ENCODE peak calls at places on chromosomes 3 and 15, in eight cellular contexts. One of them, this sample, is unnamed.

GRCh38 chr3:159263750-159264561 is 462.1 kb downstream of the MFSD1 start:
- DNase-seq in astrocyte: peak
- DNase-seq in A549: peak
- DNase-seq in H1: no peak
- DNase-seq in BE2C: peak
- DNase-seq in cardiac fibroblast: peak
- DNase-seq in spleen: no peak
- DNase-seq in astrocyte of the spinal cord: peak
- DNase-seq in this sample: peak

GRCh38 chr3:100352296-100353178 is 18.0 kb downstream of the NIT2 start:
- DNase-seq in astrocyte: no peak
- DNase-seq in spleen: no peak
- DNase-seq in astrocyte of the spinal cord: no peak
- DNase-seq in H1: no peak
- DNase-seq in cardiac fibroblast: no peak
- DNase-seq in BE2C: no peak
- DNase-seq in A549: no peak
- DNase-seq in this sample: no peak

GRCh38 chr3:79383402-79384012 is 384.3 kb downstream of the ROBO1 start:
- DNase-seq in astrocyte: peak
- DNase-seq in spleen: no peak
- DNase-seq in BE2C: no peak
- DNase-seq in cardiac fibroblast: peak
- DNase-seq in A549: no peak
- DNase-seq in astrocyte of the spinal cord: peak
- DNase-seq in H1: no peak
- DNase-seq in this sample: peak

GRCh38 chr15:68298882-68299381 is 21.4 kb downstream of the FEM1B start:
- DNase-seq in H1: no peak
- DNase-seq in astrocyte: no peak
- DNase-seq in astrocyte of the spinal cord: no peak
- DNase-seq in cardiac fibroblast: peak
- DNase-seq in BE2C: no peak
- DNase-seq in spleen: peak
- DNase-seq in A549: no peak
- DNase-seq in this sample: no peak

GRCh38 chr15:92809880-92810361 is 90.2 kb upstream of the CHD2 start:
- DNase-seq in astrocyte: peak
- DNase-seq in astrocyte of the spinal cord: peak
- DNase-seq in BE2C: peak
- DNase-seq in H1: no peak
- DNase-seq in A549: peak
- DNase-seq in spleen: peak
- DNase-seq in cardiac fibroblast: peak
- DNase-seq in this sample: no peak

GRCh38 chr15:89326316-89326715 is 8.3 kb downstream of the POLG start:
- DNase-seq in BE2C: no peak
- DNase-seq in A549: no peak
- DNase-seq in astrocyte of the spinal cord: no peak
- DNase-seq in spleen: no peak
- DNase-seq in cardiac fibroblast: no peak
- DNase-seq in astrocyte: no peak
- DNase-seq in H1: no peak
- DNase-seq in this sample: no peak

GRCh38 chr15:34699968-34700640 is 54.7 kb downstream of the GJD2 start:
- DNase-seq in cardiac fibroblast: peak
- DNase-seq in astrocyte of the spinal cord: no peak
- DNase-seq in spleen: no peak
- DNase-seq in BE2C: no peak
- DNase-seq in A549: no peak
- DNase-seq in astrocyte: no peak
- DNase-seq in H1: no peak
- DNase-seq in this sample: no peak

GRCh38 chr3:36843065-36844051 is 79.0 kb upstream of the DCLK3 start:
- DNase-seq in cardiac fibroblast: peak
- DNase-seq in astrocyte of the spinal cord: peak
- DNase-seq in astrocyte: peak
- DNase-seq in BE2C: peak
- DNase-seq in spleen: no peak
- DNase-seq in H1: peak
- DNase-seq in A549: peak
- DNase-seq in this sample: peak

GRCh38 chr3:169945313-169945712 is 21.3 kb upstream of the SEC62 start:
- DNase-seq in spleen: peak
- DNase-seq in BE2C: no peak
- DNase-seq in astrocyte of the spinal cord: peak
- DNase-seq in H1: no peak
- DNase-seq in cardiac fibroblast: peak
- DNase-seq in A549: no peak
- DNase-seq in astrocyte: no peak
- DNase-seq in this sample: peak

GRCh38 chr3:53846134-53846850 is at the start of the genes CHDH and IL17RB:
- DNase-seq in BE2C: peak
- DNase-seq in cardiac fibroblast: no peak
- DNase-seq in astrocyte: no peak
- DNase-seq in H1: no peak
- DNase-seq in astrocyte of the spinal cord: no peak
- DNase-seq in A549: peak
- DNase-seq in spleen: peak
- DNase-seq in this sample: no peak

GRCh38 chr3:54717506-54717905 is 210.4 kb downstream of the LRTM1 start:
- DNase-seq in BE2C: no peak
- DNase-seq in astrocyte: no peak
- DNase-seq in cardiac fibroblast: no peak
- DNase-seq in H1: no peak
- DNase-seq in A549: no peak
- DNase-seq in spleen: no peak
- DNase-seq in astrocyte of the spinal cord: no peak
- DNase-seq in this sample: no peak

GRCh38 chr15:90062729-90063684 is 39.3 kb downstream of the IDH2 start:
- DNase-seq in BE2C: no peak
- DNase-seq in A549: no peak
- DNase-seq in astrocyte: no peak
- DNase-seq in spleen: no peak
- DNase-seq in H1: no peak
- DNase-seq in cardiac fibroblast: no peak
- DNase-seq in astrocyte of the spinal cord: no peak
- DNase-seq in this sample: no peak

GRCh38 chr3:131349946-131350347 is 31.6 kb upstream of the NUDT16 start:
- DNase-seq in astrocyte of the spinal cord: peak
- DNase-seq in H1: no peak
- DNase-seq in spleen: no peak
- DNase-seq in cardiac fibroblast: peak
- DNase-seq in A549: peak
- DNase-seq in astrocyte: peak
- DNase-seq in BE2C: peak
- DNase-seq in this sample: no peak

GRCh38 chr3:63655519-63655918 is 3.0 kb downstream of the SNTN start:
- DNase-seq in astrocyte: peak
- DNase-seq in H1: no peak
- DNase-seq in A549: no peak
- DNase-seq in astrocyte of the spinal cord: peak
- DNase-seq in spleen: no peak
- DNase-seq in BE2C: no peak
- DNase-seq in cardiac fibroblast: peak
- DNase-seq in this sample: no peak

GRCh38 chr3:115691964-115692363 is 68.7 kb downstream of the GAP43 start:
- DNase-seq in astrocyte: no peak
- DNase-seq in BE2C: peak
- DNase-seq in astrocyte of the spinal cord: no peak
- DNase-seq in H1: no peak
- DNase-seq in A549: no peak
- DNase-seq in cardiac fibroblast: no peak
- DNase-seq in spleen: no peak
- DNase-seq in this sample: no peak

GRCh38 chr3:20104167-20104661 is 64.0 kb downstream of the KAT2B start:
- DNase-seq in H1: no peak
- DNase-seq in A549: no peak
- DNase-seq in astrocyte of the spinal cord: no peak
- DNase-seq in spleen: no peak
- DNase-seq in cardiac fibroblast: no peak
- DNase-seq in BE2C: no peak
- DNase-seq in astrocyte: no peak
- DNase-seq in this sample: no peak

GRCh38 chr15:63133786-63134185 is 12.1 kb downstream of the LACTB start:
- DNase-seq in H1: no peak
- DNase-seq in astrocyte: peak
- DNase-seq in astrocyte of the spinal cord: peak
- DNase-seq in spleen: no peak
- DNase-seq in BE2C: no peak
- DNase-seq in cardiac fibroblast: peak
- DNase-seq in A549: no peak
- DNase-seq in this sample: no peak

DNA sequence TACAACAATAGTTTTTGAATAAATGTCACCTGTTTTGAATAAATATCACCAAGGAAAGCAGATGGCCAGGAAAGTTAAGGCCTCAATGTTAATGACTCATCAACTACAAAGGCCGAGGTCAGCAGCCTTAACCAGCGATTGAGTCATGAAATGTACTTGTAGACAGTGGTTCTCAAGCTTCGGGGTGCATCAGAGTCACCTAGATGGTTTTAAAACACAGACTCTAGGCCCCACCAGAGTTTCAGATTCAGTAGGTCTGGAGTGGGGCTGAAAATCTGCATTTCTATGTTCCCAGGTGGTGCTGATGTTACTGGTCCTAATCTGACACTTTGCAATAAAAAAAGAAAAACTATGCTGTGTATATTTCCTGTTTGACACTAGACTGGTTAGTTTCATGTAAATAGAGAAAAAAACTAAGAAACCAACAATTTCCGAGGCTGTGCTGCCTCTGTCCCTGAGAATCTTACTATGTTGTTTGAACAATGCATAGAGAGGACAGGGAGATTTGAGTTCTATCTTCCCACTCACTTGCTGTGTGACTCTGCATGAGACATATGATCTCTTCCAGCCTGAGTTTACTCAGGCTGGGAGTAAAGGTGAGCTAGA is 9.8 kb downstream of the RAB27A start:
- DNase-seq in astrocyte: peak
- DNase-seq in A549: peak
- DNase-seq in H1: no peak
- DNase-seq in astrocyte of the spinal cord: peak
- DNase-seq in spleen: no peak
- DNase-seq in BE2C: no peak
- DNase-seq in cardiac fibroblast: peak
- DNase-seq in this sample: no peak
- H3K4me3 ChIP-seq in astrocyte: no peak
- H3K4me3 ChIP-seq in A549: no peak
- H3K4me3 ChIP-seq in H1: no peak
- H3K4me3 ChIP-seq in astrocyte of the spinal cord: no peak
- H3K4me3 ChIP-seq in spleen: no peak
- H3K4me3 ChIP-seq in BE2C: no peak
- H3K4me3 ChIP-seq in cardiac fibroblast: no peak
- H3K4me3 ChIP-seq in this sample: no peak

DNA sequence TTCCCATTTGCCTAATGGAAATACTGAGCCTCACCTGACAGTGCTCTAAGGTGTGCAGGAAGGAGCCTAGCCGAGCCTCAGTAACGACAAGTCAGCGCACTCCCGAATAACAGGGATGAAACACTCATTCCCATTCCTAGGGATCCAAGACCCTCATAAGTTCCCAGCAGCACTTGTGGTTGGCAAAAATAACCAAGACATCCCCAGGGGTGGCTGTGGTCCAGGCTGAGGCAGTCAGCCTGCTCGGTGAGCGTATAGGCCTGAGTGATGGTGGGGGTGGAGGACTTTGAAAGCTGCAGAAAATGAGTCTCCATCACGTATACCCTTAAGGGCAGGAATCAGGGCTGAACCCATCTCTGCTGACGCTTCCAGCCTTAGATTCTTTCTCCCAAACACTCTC is 120.1 kb downstream of the SMAD6 start:
- DNase-seq in astrocyte of the spinal cord: no peak
- DNase-seq in H1: no peak
- DNase-seq in astrocyte: no peak
- DNase-seq in BE2C: no peak
- DNase-seq in A549: no peak
- DNase-seq in cardiac fibroblast: no peak
- DNase-seq in spleen: no peak
- DNase-seq in this sample: no peak
- H3K4me3 ChIP-seq in astrocyte of the spinal cord: no peak
- H3K4me3 ChIP-seq in H1: no peak
- H3K4me3 ChIP-seq in astrocyte: no peak
- H3K4me3 ChIP-seq in BE2C: no peak
- H3K4me3 ChIP-seq in A549: no peak
- H3K4me3 ChIP-seq in cardiac fibroblast: no peak
- H3K4me3 ChIP-seq in spleen: no peak
- H3K4me3 ChIP-seq in this sample: no peak

DNA sequence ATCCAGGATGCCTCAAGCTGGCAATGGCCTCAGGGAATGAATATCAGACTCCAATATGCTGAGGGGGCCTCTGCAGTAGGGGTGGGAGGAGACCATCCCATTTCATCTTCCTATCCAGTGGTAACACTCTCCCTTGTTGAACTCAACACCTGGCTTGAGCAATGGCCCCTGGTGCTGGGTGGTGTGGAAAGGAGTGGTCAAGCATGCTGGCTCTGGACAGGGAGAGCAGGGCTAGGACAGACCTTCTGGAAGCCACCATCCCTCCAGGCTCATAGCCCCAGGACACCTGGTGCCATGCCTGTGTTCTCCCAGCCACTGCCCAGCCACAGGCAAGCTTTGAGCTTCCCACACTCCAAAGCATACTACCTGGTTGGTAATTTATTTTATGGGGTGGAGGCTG is 9.6 kb downstream of the DNAH1 start:
- DNase-seq in A549: no peak
- DNase-seq in spleen: no peak
- DNase-seq in astrocyte: no peak
- DNase-seq in H1: no peak
- DNase-seq in astrocyte of the spinal cord: no peak
- DNase-seq in cardiac fibroblast: no peak
- DNase-seq in BE2C: no peak
- DNase-seq in this sample: no peak
- H3K4me3 ChIP-seq in A549: no peak
- H3K4me3 ChIP-seq in spleen: no peak
- H3K4me3 ChIP-seq in astrocyte: no peak
- H3K4me3 ChIP-seq in H1: no peak
- H3K4me3 ChIP-seq in astrocyte of the spinal cord: no peak
- H3K4me3 ChIP-seq in cardiac fibroblast: no peak
- H3K4me3 ChIP-seq in BE2C: no peak
- H3K4me3 ChIP-seq in this sample: no peak

DNA sequence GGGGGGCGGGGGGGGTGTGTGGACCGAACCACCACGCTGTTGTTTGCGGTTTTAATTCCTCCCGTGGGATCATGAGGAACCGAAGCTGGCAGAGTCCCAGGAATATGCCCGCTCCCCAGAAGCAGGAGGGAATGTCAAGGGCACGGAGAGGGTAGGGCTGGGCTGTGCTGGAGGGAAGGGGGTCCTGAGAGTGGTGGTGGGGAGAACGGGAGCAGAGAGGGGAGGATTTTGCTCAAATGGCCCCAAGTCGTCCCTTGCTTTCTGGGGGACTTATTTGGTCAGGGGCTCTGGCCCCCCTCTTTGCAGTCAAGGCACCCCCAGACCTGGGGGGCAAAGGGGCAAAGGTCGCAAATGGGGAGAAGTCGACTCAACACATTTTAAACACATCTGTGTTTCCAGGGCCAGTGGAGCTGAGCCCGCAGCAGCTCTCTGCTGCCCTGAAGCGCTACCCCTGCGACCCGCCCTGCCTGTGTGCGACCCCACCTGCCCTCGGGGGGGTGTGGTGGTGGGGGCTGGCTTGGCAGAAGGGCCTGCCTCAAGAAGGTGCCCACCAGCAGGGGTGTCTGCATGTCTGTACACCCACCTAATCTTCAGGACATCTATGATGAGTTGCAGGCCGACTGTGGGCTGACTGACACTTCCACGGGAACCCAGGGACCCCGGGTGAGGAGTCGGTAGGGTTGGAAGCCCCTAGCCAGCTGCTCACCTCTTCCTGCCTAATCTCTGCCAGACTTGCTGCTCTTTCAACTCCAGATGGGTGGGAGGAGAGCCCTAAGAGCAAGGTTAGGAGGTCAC is 602 bp upstream of the ATP2B2 start:
- DNase-seq in BE2C: no peak
- DNase-seq in astrocyte of the spinal cord: no peak
- DNase-seq in astrocyte: no peak
- DNase-seq in cardiac fibroblast: no peak
- DNase-seq in H1: no peak
- DNase-seq in spleen: no peak
- DNase-seq in A549: no peak
- DNase-seq in this sample: no peak
- H3K4me3 ChIP-seq in BE2C: peak
- H3K4me3 ChIP-seq in astrocyte of the spinal cord: no peak
- H3K4me3 ChIP-seq in astrocyte: peak
- H3K4me3 ChIP-seq in cardiac fibroblast: no peak
- H3K4me3 ChIP-seq in H1: peak
- H3K4me3 ChIP-seq in spleen: no peak
- H3K4me3 ChIP-seq in A549: peak
- H3K4me3 ChIP-seq in this sample: no peak